ENCODE peak calls at places on chromosomes 4 and X, in five cellular contexts. One of them, this sample, is unnamed.

GRCh38 chr4:20305976-20306375 is 54.3 kb downstream of the SLIT2 start:
- DNase-seq in HCT116: no peak
- DNase-seq in AG04450: peak
- DNase-seq in fibroblast of lung: peak
- DNase-seq in brain microvascular endothelial cell: no peak
- DNase-seq in this sample: peak

GRCh38 chr4:188308142-188308541 is 168.9 kb downstream of the TRIML1 start:
- DNase-seq in HCT116: no peak
- DNase-seq in AG04450: no peak
- DNase-seq in fibroblast of lung: no peak
- DNase-seq in brain microvascular endothelial cell: no peak
- DNase-seq in this sample: no peak

GRCh38 chrX:43847352-43847751 is 34.9 kb downstream of the MAOB start:
- DNase-seq in HCT116: no peak
- DNase-seq in AG04450: no peak
- DNase-seq in fibroblast of lung: no peak
- DNase-seq in brain microvascular endothelial cell: no peak
- DNase-seq in this sample: no peak

GRCh38 chr4:17188035-17188967 is 289.9 kb upstream of the LDB2 start:
- DNase-seq in HCT116: no peak
- DNase-seq in AG04450: no peak
- DNase-seq in fibroblast of lung: peak
- DNase-seq in brain microvascular endothelial cell: no peak
- DNase-seq in this sample: peak

GRCh38 chr4:2667428-2667827 is 88.7 kb downstream of the TNIP2 start:
- DNase-seq in HCT116: no peak
- DNase-seq in AG04450: no peak
- DNase-seq in fibroblast of lung: peak
- DNase-seq in brain microvascular endothelial cell: no peak
- DNase-seq in this sample: no peak

GRCh38 chrX:4151798-4152197 is 438.3 kb upstream of the PRKX start:
- DNase-seq in HCT116: no peak
- DNase-seq in AG04450: no peak
- DNase-seq in fibroblast of lung: no peak
- DNase-seq in brain microvascular endothelial cell: no peak
- DNase-seq in this sample: no peak

GRCh38 chr4:152680988-152681731 is 1.4 kb upstream of the TMEM154 start:
- DNase-seq in HCT116: no peak
- DNase-seq in AG04450: no peak
- DNase-seq in fibroblast of lung: peak
- DNase-seq in brain microvascular endothelial cell: peak
- DNase-seq in this sample: peak

GRCh38 chrX:110568396-110568795 is 209.7 kb downstream of the RTL9 start:
- DNase-seq in HCT116: no peak
- DNase-seq in AG04450: no peak
- DNase-seq in fibroblast of lung: no peak
- DNase-seq in brain microvascular endothelial cell: no peak
- DNase-seq in this sample: no peak

GRCh38 chr4:117481742-117482141 is 396.4 kb upstream of the TRAM1L1 start:
- DNase-seq in HCT116: no peak
- DNase-seq in AG04450: peak
- DNase-seq in fibroblast of lung: peak
- DNase-seq in brain microvascular endothelial cell: peak
- DNase-seq in this sample: no peak

GRCh38 chrX:39513836-39514235 is 583.9 kb downstream of the BCOR start:
- DNase-seq in HCT116: no peak
- DNase-seq in AG04450: no peak
- DNase-seq in fibroblast of lung: no peak
- DNase-seq in brain microvascular endothelial cell: no peak
- DNase-seq in this sample: no peak

GRCh38 chr4:170259631-170260153 is 169.9 kb upstream of the AADAT start:
- DNase-seq in HCT116: peak
- DNase-seq in AG04450: peak
- DNase-seq in fibroblast of lung: peak
- DNase-seq in brain microvascular endothelial cell: peak
- DNase-seq in this sample: peak

GRCh38 chr4:123750044-123750443 is 353.4 kb downstream of the SPRY1 start:
- DNase-seq in HCT116: no peak
- DNase-seq in AG04450: no peak
- DNase-seq in fibroblast of lung: no peak
- DNase-seq in brain microvascular endothelial cell: peak
- DNase-seq in this sample: no peak

GRCh38 chr4:123748806-123749205 is 352.2 kb downstream of the SPRY1 start:
- DNase-seq in HCT116: no peak
- DNase-seq in AG04450: no peak
- DNase-seq in fibroblast of lung: no peak
- DNase-seq in brain microvascular endothelial cell: no peak
- DNase-seq in this sample: no peak

GRCh38 chr4:123744664-123745290 is 348.2 kb downstream of the SPRY1 start:
- DNase-seq in HCT116: no peak
- DNase-seq in AG04450: no peak
- DNase-seq in fibroblast of lung: peak
- DNase-seq in brain microvascular endothelial cell: no peak
- DNase-seq in this sample: no peak

GRCh38 chr4:123749408-123749807 is 352.8 kb downstream of the SPRY1 start:
- DNase-seq in HCT116: no peak
- DNase-seq in AG04450: no peak
- DNase-seq in fibroblast of lung: no peak
- DNase-seq in brain microvascular endothelial cell: peak
- DNase-seq in this sample: no peak

DNA sequence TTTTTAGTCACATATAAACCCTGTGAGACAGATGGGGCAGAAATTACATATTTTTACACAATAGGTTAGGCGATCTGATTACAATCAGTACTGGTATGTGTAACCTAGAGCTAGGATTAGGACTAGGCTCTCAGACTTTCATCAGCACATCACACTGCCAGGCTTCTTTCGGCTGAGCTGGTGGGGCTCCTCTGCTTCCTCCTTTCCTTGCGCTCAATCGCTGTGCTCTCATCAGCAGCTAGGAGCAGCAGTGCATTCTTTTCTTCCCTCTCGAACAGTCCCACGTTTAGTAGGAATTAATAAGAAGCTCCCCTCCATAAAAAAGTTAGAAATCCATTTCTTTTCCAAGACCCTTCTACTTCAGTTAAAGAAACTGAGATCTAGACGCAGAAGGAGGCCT is 350.4 kb downstream of the SPRY1 start:
- DNase-seq in HCT116: no peak
- DNase-seq in AG04450: no peak
- DNase-seq in fibroblast of lung: peak
- DNase-seq in brain microvascular endothelial cell: peak
- DNase-seq in this sample: no peak
- TF ChIP-seq CTCF in HCT116: no peak
- TF ChIP-seq CTCF in AG04450: no peak
- TF ChIP-seq CTCF in fibroblast of lung: no peak
- TF ChIP-seq CTCF in brain microvascular endothelial cell: peak
- TF ChIP-seq CTCF in this sample: no peak

DNA sequence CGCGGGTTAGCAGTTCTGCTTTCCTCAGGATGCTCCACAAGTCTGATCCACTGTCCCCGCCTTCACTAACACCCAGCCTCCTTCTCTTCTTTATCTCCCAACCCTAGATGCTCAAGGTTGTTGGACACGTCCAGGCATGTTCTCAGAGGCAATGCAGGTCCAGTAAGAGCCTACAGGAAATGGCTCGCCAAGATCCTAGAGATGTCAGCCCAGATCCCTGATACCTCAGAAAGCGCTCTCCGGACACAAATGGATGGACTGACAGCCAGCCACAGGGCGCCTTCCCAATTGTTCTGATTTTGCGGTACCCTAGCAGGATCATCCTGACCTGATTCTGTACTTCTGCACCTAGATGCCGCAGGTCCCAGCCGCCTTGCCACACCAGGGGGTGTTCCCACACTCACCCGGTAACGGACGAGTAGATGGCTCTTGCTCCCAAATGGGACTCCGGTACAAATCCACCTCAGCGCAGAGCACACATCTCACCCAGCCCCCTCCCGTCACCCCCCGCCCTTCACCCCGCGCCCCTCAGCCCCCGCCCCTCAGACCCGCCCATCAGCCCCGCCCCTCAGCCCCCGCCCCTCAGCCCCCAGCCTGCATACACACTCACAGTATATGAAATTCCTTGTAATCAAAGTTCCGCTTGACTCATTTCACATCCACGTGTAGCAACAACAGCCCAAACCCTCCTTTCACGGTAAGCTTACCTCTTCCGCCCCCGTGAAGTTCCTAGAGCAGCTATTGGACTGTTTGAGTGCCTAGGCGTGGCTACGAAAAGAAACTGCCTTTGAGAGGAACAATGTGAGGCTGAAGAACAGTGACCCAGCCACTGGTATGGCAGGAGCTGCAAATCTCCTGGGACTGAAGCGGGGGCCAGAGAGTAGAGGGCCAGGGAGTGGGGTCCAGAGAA is at the start of gene EDA2R:
- DNase-seq in HCT116: no peak
- DNase-seq in AG04450: no peak
- DNase-seq in fibroblast of lung: peak
- DNase-seq in brain microvascular endothelial cell: peak
- DNase-seq in this sample: peak
- H3K4me3 ChIP-seq in HCT116: no peak
- H3K4me3 ChIP-seq in AG04450: peak
- H3K4me3 ChIP-seq in fibroblast of lung: peak
- H3K4me3 ChIP-seq in brain microvascular endothelial cell: peak
- H3K4me3 ChIP-seq in this sample: peak

GRCh38 chr4:126086041-126086440 is 771.3 kb downstream of the FAT4 start:
- DNase-seq in HCT116: no peak
- DNase-seq in AG04450: no peak
- DNase-seq in fibroblast of lung: no peak
- DNase-seq in brain microvascular endothelial cell: no peak
- DNase-seq in this sample: no peak

GRCh38 chr4:126081336-126081735 is 766.6 kb downstream of the FAT4 start:
- DNase-seq in HCT116: no peak
- DNase-seq in AG04450: no peak
- DNase-seq in fibroblast of lung: no peak
- DNase-seq in brain microvascular endothelial cell: no peak
- DNase-seq in this sample: peak
- TF ChIP-seq CTCF in HCT116: no peak
- TF ChIP-seq CTCF in AG04450: no peak
- TF ChIP-seq CTCF in fibroblast of lung: no peak
- TF ChIP-seq CTCF in brain microvascular endothelial cell: no peak
- TF ChIP-seq CTCF in this sample: no peak

GRCh38 chr4:127982445-127982844 is 17.2 kb downstream of the ABHD18 start:
- DNase-seq in HCT116: no peak
- DNase-seq in AG04450: no peak
- DNase-seq in fibroblast of lung: no peak
- DNase-seq in brain microvascular endothelial cell: no peak
- DNase-seq in this sample: no peak
- H3K4me3 ChIP-seq in HCT116: no peak
- H3K4me3 ChIP-seq in AG04450: no peak
- H3K4me3 ChIP-seq in fibroblast of lung: no peak
- H3K4me3 ChIP-seq in brain microvascular endothelial cell: no peak
- H3K4me3 ChIP-seq in this sample: no peak

GRCh38 chr4:125484912-125485311 is 170.2 kb downstream of the FAT4 start:
- DNase-seq in HCT116: no peak
- DNase-seq in AG04450: no peak
- DNase-seq in fibroblast of lung: no peak
- DNase-seq in brain microvascular endothelial cell: no peak
- DNase-seq in this sample: no peak

GRCh38 chr4:125486354-125486753 is 171.6 kb downstream of the FAT4 start:
- DNase-seq in HCT116: no peak
- DNase-seq in AG04450: no peak
- DNase-seq in fibroblast of lung: no peak
- DNase-seq in brain microvascular endothelial cell: no peak
- DNase-seq in this sample: no peak

GRCh38 chr4:125481334-125481733 is 166.6 kb downstream of the FAT4 start:
- DNase-seq in HCT116: no peak
- DNase-seq in AG04450: no peak
- DNase-seq in fibroblast of lung: no peak
- DNase-seq in brain microvascular endothelial cell: no peak
- DNase-seq in this sample: no peak

GRCh38 chr4:125483278-125483677 is 168.5 kb downstream of the FAT4 start:
- DNase-seq in HCT116: no peak
- DNase-seq in AG04450: no peak
- DNase-seq in fibroblast of lung: no peak
- DNase-seq in brain microvascular endothelial cell: no peak
- DNase-seq in this sample: no peak

GRCh38 chr4:125482822-125483221 is 168.1 kb downstream of the FAT4 start:
- DNase-seq in HCT116: no peak
- DNase-seq in AG04450: no peak
- DNase-seq in fibroblast of lung: no peak
- DNase-seq in brain microvascular endothelial cell: no peak
- DNase-seq in this sample: no peak
- TF ChIP-seq CTCF in HCT116: no peak
- TF ChIP-seq CTCF in AG04450: no peak
- TF ChIP-seq CTCF in fibroblast of lung: no peak
- TF ChIP-seq CTCF in brain microvascular endothelial cell: no peak
- TF ChIP-seq CTCF in this sample: no peak